ENCODE peak calls at places on chromosomes 1 and 21, in four cellular contexts. Z, B, V and H are unnamed samples.

GRCh38 chr1:246592695-246593094 is 26.4 kb downstream of the CNST start:
- DNase-seq in Z (no peak), B (no peak), V (no peak), H (no peak)

GRCh38 chr1:53638641-53639035 is 100.3 kb downstream of the GLIS1 start:
- DNase-seq in Z (no peak), B (no peak), V (no peak), H (peak; percentile 38)

GRCh38 chr1:236016782-236017400 is 48.0 kb downstream of the NID1 start:
- DNase-seq in Z (no peak), B (no peak), V (no peak), H (no peak)

GRCh38 chr21:30733026-30733425 is 14.0 kb downstream of the KRTAP21-2 start:
- DNase-seq in Z (no peak), B (no peak), V (no peak), H (no peak)

GRCh38 chr1:235098547-235098946 is 30.1 kb downstream of the TOMM20 start:
- DNase-seq in Z (no peak), B (no peak), V (no peak), H (no peak)

GRCh38 chr1:213051127-213051880 is at the start of gene RPS6KC1:
- DNase-seq in Z (peak; percentile 82), B (peak; percentile 93), V (peak; percentile 90), H (peak; percentile 90)

GRCh38 chr1:209550519-209550918 is 33.0 kb upstream of the CAMK1G start:
- DNase-seq in Z (no peak), B (no peak), V (no peak), H (no peak)

GRCh38 chr1:153490272-153491051 is 30.0 kb upstream of the S100A7 start:
- DNase-seq in Z (no peak), B (peak; percentile 25), V (peak; percentile 33), H (peak; percentile 46)

GRCh38 chr1:61482170-61482569 is 242.8 kb downstream of the TM2D1 start:
- DNase-seq in Z (no peak), B (no peak), V (no peak), H (no peak)

GRCh38 chr21:30479259-30479658 is 908 bp downstream of the KRTAP19-1 start:
- DNase-seq in Z (no peak), B (no peak), V (no peak), H (no peak)

GRCh38 chr1:15835205-15835740 is 12.2 kb upstream of the SPEN start:
- DNase-seq in Z (peak; percentile 45), B (no peak), V (no peak), H (no peak)

GRCh38 chr1:226964068-226964425 is 24.0 kb downstream of the COQ8A start:
- DNase-seq in Z (no peak), B (no peak), V (no peak), H (no peak)

GRCh38 chr1:39901486-39902120 is at the start of gene MYCL:
- DNase-seq in Z (peak; percentile 64), B (peak; percentile 98), V (peak; percentile 57), H (peak; percentile 94)

GRCh38 chr1:21574464-21575151 is 65.4 kb downstream of the ALPL start:
- DNase-seq in Z (no peak), B (peak; percentile 72), V (peak; percentile 45), H (no peak)

DNA sequence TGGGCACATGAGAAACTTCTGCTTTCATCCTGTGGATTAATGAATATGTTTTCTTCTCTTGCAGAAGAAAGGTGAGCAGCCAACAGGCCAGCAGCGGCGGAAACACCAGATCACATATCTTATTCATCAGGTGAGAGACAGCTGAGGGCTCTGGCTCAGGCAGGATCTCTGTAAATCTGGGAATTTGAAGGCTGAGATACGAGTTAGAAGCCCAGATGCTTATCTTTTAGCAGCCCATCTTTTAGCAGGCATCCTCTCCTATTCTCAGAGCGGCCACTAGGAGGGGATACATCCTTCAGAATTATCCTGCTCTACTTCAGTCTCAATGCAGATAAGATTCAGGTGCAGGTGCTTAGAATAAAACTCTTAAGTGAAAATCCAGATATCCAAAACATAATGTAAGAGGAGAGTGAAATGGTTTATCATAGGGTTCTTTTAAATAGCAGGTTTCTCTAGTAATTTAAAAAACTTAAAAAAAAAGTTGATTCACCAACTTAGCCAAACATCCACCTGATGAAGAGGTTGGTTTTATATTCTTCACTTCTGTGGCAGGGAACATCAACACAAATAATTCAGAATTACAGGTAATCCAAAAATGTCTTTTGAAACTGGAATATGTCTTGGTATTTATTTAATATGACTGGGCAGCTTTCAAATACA is 19.3 kb downstream of the SH2D2A start:
- DNase-seq in Z (peak; percentile 69), B (peak; percentile 86), V (peak; percentile 68), H (no peak)
- TF ChIP-seq CTCF in Z (peak; percentile 87), B (peak; percentile 84), V (peak; percentile 96), H (peak; percentile 74)

DNA sequence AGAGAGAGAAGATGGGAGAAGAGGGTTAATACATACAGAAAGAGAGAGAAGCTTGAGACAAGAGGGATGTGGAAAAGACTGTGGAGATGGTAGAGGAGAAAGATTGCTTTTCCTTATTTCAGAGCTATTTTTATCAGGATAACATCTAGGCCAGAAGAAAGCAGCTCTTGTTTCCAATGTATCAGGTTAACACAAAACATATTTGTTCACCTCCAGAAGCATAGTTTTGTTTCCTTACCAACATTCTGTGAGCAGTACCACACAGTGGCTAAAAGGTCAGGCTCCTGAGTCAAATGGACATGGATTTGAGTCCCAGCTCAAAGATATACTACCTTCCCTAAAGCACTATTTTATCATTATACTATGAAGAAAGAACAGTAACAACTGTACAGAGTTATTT is 185.5 kb downstream of the DUSP10 start:
- DNase-seq in Z (no peak), B (no peak), V (no peak), H (no peak)
- H3K4me1 ChIP-seq in Z (no peaks in the 10 kb centered on the region), B (no peaks in the 10 kb centered on the region), V (peaks cover 3% of the 10 kb centered on the region), H (peaks cover 41% of the 10 kb centered on the region)

DNA sequence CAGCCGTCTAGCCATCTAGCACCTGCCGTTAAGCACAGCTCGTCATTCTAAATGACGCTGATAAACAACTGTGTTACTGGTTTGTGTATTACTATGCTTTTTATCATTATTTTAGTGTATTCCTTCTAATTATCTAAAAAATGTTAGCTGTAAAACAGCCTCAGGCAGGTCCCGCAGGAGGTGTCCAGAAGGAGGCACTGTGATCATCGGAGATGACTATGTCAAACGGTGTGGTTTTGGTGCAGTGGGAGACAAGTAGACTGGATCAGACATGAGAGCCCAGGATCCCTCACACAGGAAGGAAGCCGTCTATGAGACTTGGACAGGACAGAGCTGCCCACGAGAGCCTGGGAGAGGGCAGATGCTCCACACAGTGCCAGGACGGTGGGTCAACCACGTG is 55.3 kb upstream of the COL6A1 start:
- DNase-seq in Z (no peak), B (peak; percentile 22), V (no peak), H (no peak)
- TF ChIP-seq CTCF in Z (no peak), B (peak; percentile 52), V (peak; percentile 11), H (no peak)

GRCh38 chr1:98323396-98323795 is 338.1 kb upstream of the SNX7 start:
- DNase-seq in Z (no peak), B (no peak), V (no peak), H (no peak)

GRCh38 chr1:98323906-98324358 is 337.6 kb upstream of the SNX7 start:
- DNase-seq in Z (peak; percentile 5), B (peak; percentile 33), V (no peak), H (no peak)

GRCh38 chr1:98321191-98321590 is 340.3 kb upstream of the SNX7 start:
- DNase-seq in Z (no peak), B (no peak), V (no peak), H (no peak)

GRCh38 chr1:98325646-98326441 is 335.7 kb upstream of the SNX7 start:
- DNase-seq in Z (no peak), B (no peak), V (no peak), H (no peak)

GRCh38 chr1:98322966-98323365 is 338.6 kb upstream of the SNX7 start:
- DNase-seq in Z (no peak), B (no peak), V (no peak), H (no peak)
- H3K4me1 ChIP-seq in Z (no peaks in the 10 kb centered on the region), B (no peaks in the 10 kb centered on the region), V (no peaks in the 10 kb centered on the region), H (no peaks in the 10 kb centered on the region)

GRCh38 chr1:159929155-159930051 is 4.1 kb upstream of the TAGLN2 start:
- DNase-seq in Z (no peak), B (peak; percentile 83), V (no peak), H (no peak)

GRCh38 chr1:159927211-159927886 is 2.0 kb upstream of the TAGLN2 start:
- DNase-seq in Z (no peak), B (no peak), V (no peak), H (no peak)

GRCh38 chr1:159928491-159929050 is 3.3 kb upstream of the TAGLN2 start:
- DNase-seq in Z (no peak), B (no peak), V (no peak), H (no peak)

GRCh38 chr1:159930216-159930615 is 4.9 kb upstream of the TAGLN2 start:
- DNase-seq in Z (no peak), B (no peak), V (no peak), H (no peak)

DNA sequence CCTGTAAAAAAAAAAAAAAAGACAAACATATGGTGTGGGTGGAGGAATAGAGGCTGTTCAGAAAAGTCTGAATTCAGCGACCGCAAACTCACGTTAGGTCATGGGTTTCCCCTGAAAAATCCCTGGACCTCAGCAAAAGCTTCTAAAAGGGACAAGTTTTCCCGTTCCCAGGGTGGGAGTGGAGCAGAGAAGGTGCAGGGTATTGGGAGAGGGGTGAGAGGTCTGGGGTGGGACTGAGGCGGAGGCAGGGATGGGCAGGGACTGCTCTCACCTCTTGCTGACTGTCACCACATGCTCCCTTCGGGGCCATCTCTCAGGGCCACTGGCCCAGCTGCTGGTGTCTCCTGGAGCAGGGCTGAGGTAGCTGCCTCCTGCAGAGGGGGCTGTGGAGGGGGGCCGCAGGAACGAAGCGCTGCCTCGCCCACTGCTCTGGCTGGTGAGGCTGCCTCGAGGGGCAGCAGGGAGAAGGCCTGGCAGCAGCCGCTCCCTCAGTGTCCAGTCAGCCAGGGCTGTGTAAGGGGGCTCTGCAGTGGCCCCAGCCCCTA is 2.7 kb upstream of the TAGLN2 start:
- DNase-seq in Z (no peak), B (no peak), V (no peak), H (no peak)
- TF ChIP-seq CTCF in Z (no peak), B (no peak), V (peak; percentile 4), H (no peak)

GRCh38 chr1:100039571-100039970 is 69.8 kb downstream of the SLC35A3 start:
- DNase-seq in Z (no peak), B (no peak), V (no peak), H (no peak)
- H3K4me1 ChIP-seq in Z (peaks cover 48% of the 10 kb centered on the region), B (peaks cover 19% of the 10 kb centered on the region), V (no peaks in the 10 kb centered on the region), H (peaks cover 7% of the 10 kb centered on the region)